ENCODE peak calls at places on chromosomes 2 and 18, in four cellular contexts. G, L, A and F are unnamed samples.

GRCh38 chr2:88842656-88843055 is 151.2 kb downstream of the RPIA start:
- DNase-seq in G (no peak), A (no peak), L (no peak), F (no peak)

GRCh38 chr2:208984376-208985100 is 439.3 kb upstream of the MAP2 start:
- DNase-seq in A (no peak), L (no peak), G (no peak), F (no peak)

GRCh38 chr2:120398961-120399888 is 53.3 kb downstream of the INHBB start:
- DNase-seq in L (no peak), G (no peak), A (no peak), F (peak)

GRCh38 chr2:172438064-172438421 is 10.7 kb downstream of the ITGA6 start:
- DNase-seq in L (no peak), G (no peak), A (peak), F (no peak)

GRCh38 chr2:239152239-239152915 is 248.4 kb downstream of the HDAC4 start:
- DNase-seq in A (no peak), G (no peak), L (no peak), F (no peak)

GRCh38 chr2:57205241-57205640 is 841.4 kb upstream of the VRK2 start:
- DNase-seq in L (no peak), A (no peak), G (no peak), F (no peak)

GRCh38 chr2:180723712-180724111 is 256.7 kb upstream of the UBE2E3 start:
- DNase-seq in A (no peak), G (no peak), L (no peak), F (no peak)

GRCh38 chr2:25618676-25619075 is 54.7 kb downstream of the DTNB start:
- DNase-seq in L (peak), G (peak), A (no peak), F (no peak)

GRCh38 chr18:43278401-43278800 is 1.1 kb upstream of the SYT4 start:
- DNase-seq in G (no peak), L (no peak), A (no peak), F (no peak)

GRCh38 chr2:239952665-239953417 is 72.3 kb downstream of the NDUFA10 start:
- DNase-seq in A (no peak), G (no peak), L (no peak), F (no peak)

GRCh38 chr18:50629148-50629631 is 69.3 kb downstream of the MAPK4 start:
- DNase-seq in G (no peak), A (no peak), L (no peak), F (no peak)

GRCh38 chr2:128228894-128229293 is 89.8 kb downstream of the HS6ST1 start:
- DNase-seq in G (no peak), A (no peak), L (peak), F (no peak)

GRCh38 chr2:5041501-5041900 is 650.7 kb upstream of the SOX11 start:
- DNase-seq in A (no peak), G (no peak), L (no peak), F (no peak)